ENCODE peak calls at places on chromosomes 13 and 19, in six cellular contexts. One of them, this sample, is unnamed. For H3K36me3, the result is how much of the 10 kb centered on the place peaks cover.

GRCh38 chr19:42199440-42200115 is 17.9 kb downstream of the DEDD2 start:
- DNase-seq in mesenchymal stem cell: no peak
- DNase-seq in psoas muscle: peak
- DNase-seq in kidney epithelial cell: no peak
- DNase-seq in H1: no peak
- DNase-seq in breast epithelium: no peak
- DNase-seq in this sample: no peak

GRCh38 chr13:91126806-91127205 is 220.7 kb upstream of the MIR17HG start:
- DNase-seq in H1: no peak
- DNase-seq in psoas muscle: no peak
- DNase-seq in mesenchymal stem cell: peak
- DNase-seq in breast epithelium: no peak
- DNase-seq in kidney epithelial cell: no peak
- DNase-seq in this sample: no peak

GRCh38 chr13:26051231-26052135 is at the start of gene SHISA2:
- DNase-seq in psoas muscle: peak
- DNase-seq in kidney epithelial cell: no peak
- DNase-seq in H1: peak
- DNase-seq in breast epithelium: no peak
- DNase-seq in mesenchymal stem cell: peak
- DNase-seq in this sample: peak

GRCh38 chr19:3227054-3227626 is 2.7 kb downstream of the CELF5 start:
- DNase-seq in kidney epithelial cell: no peak
- DNase-seq in breast epithelium: no peak
- DNase-seq in H1: no peak
- DNase-seq in mesenchymal stem cell: no peak
- DNase-seq in psoas muscle: no peak
- DNase-seq in this sample: no peak

GRCh38 chr13:66689037-66689619 is 541.0 kb downstream of the PCDH9 start:
- DNase-seq in kidney epithelial cell: no peak
- DNase-seq in H1: no peak
- DNase-seq in psoas muscle: no peak
- DNase-seq in mesenchymal stem cell: peak
- DNase-seq in breast epithelium: no peak
- DNase-seq in this sample: no peak

GRCh38 chr19:10744848-10745293 is 27.0 kb downstream of the DNM2 start:
- DNase-seq in psoas muscle: no peak
- DNase-seq in breast epithelium: no peak
- DNase-seq in H1: no peak
- DNase-seq in kidney epithelial cell: no peak
- DNase-seq in mesenchymal stem cell: no peak
- DNase-seq in this sample: no peak

GRCh38 chr13:94705081-94705751 is 7.1 kb downstream of the SOX21 start:
- DNase-seq in breast epithelium: no peak
- DNase-seq in kidney epithelial cell: no peak
- DNase-seq in mesenchymal stem cell: no peak
- DNase-seq in H1: peak
- DNase-seq in psoas muscle: no peak
- DNase-seq in this sample: no peak

GRCh38 chr19:2623743-2624142 is 78.8 kb downstream of the GNG7 start:
- DNase-seq in breast epithelium: no peak
- DNase-seq in kidney epithelial cell: no peak
- DNase-seq in psoas muscle: no peak
- DNase-seq in H1: no peak
- DNase-seq in mesenchymal stem cell: no peak
- DNase-seq in this sample: no peak

GRCh38 chr13:76383671-76384461 is 502.3 kb downstream of the KCTD12 start:
- DNase-seq in breast epithelium: no peak
- DNase-seq in H1: no peak
- DNase-seq in psoas muscle: no peak
- DNase-seq in mesenchymal stem cell: peak
- DNase-seq in kidney epithelial cell: peak
- DNase-seq in this sample: no peak

GRCh38 chr19:43667524-43668405 is 2.2 kb downstream of the PLAUR start:
- DNase-seq in mesenchymal stem cell: no peak
- DNase-seq in H1: peak
- DNase-seq in psoas muscle: peak
- DNase-seq in breast epithelium: no peak
- DNase-seq in kidney epithelial cell: no peak
- DNase-seq in this sample: peak

DNA sequence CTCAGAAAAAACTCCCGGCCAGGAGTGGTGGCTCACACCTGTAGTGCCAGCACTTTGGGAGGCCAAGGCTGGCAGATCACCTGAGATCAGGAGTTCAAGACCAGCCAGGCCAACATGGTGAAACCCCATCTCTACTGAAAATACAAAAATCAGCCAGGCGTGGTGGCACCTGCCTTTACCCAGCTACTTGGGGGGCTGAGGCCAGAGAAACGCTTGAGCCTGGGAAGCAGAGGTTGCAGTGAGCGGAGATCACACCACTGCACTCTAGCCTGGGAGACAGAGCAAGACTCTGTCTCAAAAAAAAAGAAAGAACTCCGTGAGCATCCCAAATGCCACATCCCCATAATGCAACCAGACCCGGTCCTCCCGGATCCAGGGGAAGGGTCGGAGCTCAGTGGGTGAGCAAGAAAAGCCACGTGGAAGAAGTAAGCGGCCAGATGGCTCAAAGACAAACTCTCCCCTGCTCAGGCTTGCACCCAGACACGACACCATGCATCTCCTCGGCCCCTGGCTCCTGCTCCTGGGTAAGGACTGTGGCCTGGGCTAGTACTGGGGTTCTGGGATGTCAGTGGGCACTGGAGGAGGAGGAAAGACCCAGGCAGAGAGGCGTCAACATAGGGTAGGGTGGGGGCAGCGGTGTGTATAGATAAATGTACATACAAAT is 2.7 kb downstream of the CD22 start:
- DNase-seq in psoas muscle: no peak
- DNase-seq in breast epithelium: no peak
- DNase-seq in H1: no peak
- DNase-seq in mesenchymal stem cell: no peak
- DNase-seq in kidney epithelial cell: no peak
- DNase-seq in this sample: no peak
- H3K4me3 ChIP-seq in psoas muscle: no peak
- H3K4me3 ChIP-seq in breast epithelium: no peak
- H3K4me3 ChIP-seq in H1: no peak
- H3K4me3 ChIP-seq in mesenchymal stem cell: no peak
- H3K4me3 ChIP-seq in kidney epithelial cell: no peak
- H3K4me3 ChIP-seq in this sample: no peak

DNA sequence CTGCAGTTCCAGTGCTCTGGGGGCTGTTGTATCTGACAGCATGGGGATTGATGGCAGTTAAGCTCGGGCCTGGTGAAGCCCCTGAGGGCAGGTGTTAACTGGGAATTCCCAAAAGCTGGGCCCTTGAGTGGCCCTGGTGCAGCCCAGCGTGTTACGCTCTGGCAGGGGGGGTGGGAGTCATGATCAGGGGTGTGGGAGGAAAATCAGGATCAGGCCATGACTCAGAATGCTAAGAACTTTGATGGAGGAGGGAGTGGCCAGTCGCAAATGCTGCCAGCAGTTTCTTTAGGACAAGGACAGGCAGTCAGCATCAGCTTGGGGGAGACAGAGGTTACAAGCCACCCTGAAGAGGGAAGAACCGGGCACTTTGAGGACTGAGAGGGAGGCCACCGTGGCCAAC is 19.6 kb downstream of the AP2A1 start:
- DNase-seq in breast epithelium: no peak
- DNase-seq in psoas muscle: no peak
- DNase-seq in kidney epithelial cell: peak
- DNase-seq in mesenchymal stem cell: peak
- DNase-seq in H1: no peak
- DNase-seq in this sample: no peak
- H3K36me3 ChIP-seq in breast epithelium: under half
- H3K36me3 ChIP-seq in psoas muscle: half or more
- H3K36me3 ChIP-seq in kidney epithelial cell: under half
- H3K36me3 ChIP-seq in mesenchymal stem cell: half or more
- H3K36me3 ChIP-seq in H1: under half
- H3K36me3 ChIP-seq in this sample: under half

GRCh38 chr19:947707-948533 is 22.1 kb downstream of the ARID3A start:
- DNase-seq in psoas muscle: peak
- DNase-seq in breast epithelium: no peak
- DNase-seq in mesenchymal stem cell: no peak
- DNase-seq in kidney epithelial cell: no peak
- DNase-seq in H1: no peak
- DNase-seq in this sample: no peak

GRCh38 chr19:948842-949496 is 23.1 kb downstream of the ARID3A start:
- DNase-seq in psoas muscle: no peak
- DNase-seq in H1: no peak
- DNase-seq in kidney epithelial cell: no peak
- DNase-seq in breast epithelium: no peak
- DNase-seq in mesenchymal stem cell: no peak
- DNase-seq in this sample: no peak

GRCh38 chr19:952049-952679 is 26.3 kb downstream of the ARID3A start:
- DNase-seq in H1: no peak
- DNase-seq in mesenchymal stem cell: no peak
- DNase-seq in breast epithelium: no peak
- DNase-seq in psoas muscle: no peak
- DNase-seq in kidney epithelial cell: no peak
- DNase-seq in this sample: no peak

GRCh38 chr19:952680-953500 is 27.1 kb downstream of the ARID3A start:
- DNase-seq in H1: no peak
- DNase-seq in kidney epithelial cell: no peak
- DNase-seq in breast epithelium: no peak
- DNase-seq in mesenchymal stem cell: peak
- DNase-seq in psoas muscle: no peak
- DNase-seq in this sample: no peak

DNA sequence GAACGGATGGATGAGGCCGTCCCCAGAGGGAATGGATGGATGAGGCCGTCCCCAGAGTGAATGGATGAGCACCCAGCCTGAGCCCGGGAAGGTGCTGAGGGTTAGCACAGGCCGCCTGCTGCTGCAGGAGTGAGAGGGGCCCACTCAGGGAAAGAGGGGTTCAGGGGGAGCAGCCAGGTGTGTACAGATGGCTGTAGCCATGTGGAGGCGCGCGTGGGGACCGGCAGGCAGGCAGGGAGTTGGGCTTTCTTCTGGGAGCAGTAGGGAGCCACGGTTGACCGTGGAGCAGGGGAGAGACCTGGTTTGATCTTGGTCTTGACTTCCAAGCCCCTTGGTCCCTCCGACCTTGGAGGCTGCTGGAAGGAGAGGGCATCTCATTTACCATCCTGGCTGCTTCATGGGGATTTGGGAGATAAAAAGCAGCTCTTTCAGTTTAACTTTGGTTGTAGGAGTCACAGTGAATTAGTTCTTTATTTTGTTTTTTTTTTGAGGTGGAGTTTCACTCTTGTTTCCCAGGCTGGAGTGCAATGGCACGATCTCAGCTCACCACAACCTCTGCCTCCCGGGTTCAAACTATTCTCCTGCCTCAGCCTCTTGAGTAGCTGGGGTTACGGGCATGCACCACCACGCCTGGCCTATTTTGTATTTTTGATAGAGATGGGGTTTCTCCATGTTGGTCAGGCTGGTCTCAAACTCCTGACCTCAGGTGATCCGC is 24.7 kb downstream of the ARID3A start:
- DNase-seq in psoas muscle: no peak
- DNase-seq in kidney epithelial cell: no peak
- DNase-seq in mesenchymal stem cell: no peak
- DNase-seq in H1: no peak
- DNase-seq in breast epithelium: no peak
- DNase-seq in this sample: no peak
- H3K4me3 ChIP-seq in psoas muscle: no peak
- H3K4me3 ChIP-seq in kidney epithelial cell: no peak
- H3K4me3 ChIP-seq in mesenchymal stem cell: no peak
- H3K4me3 ChIP-seq in H1: no peak
- H3K4me3 ChIP-seq in breast epithelium: no peak
- H3K4me3 ChIP-seq in this sample: no peak

DNA sequence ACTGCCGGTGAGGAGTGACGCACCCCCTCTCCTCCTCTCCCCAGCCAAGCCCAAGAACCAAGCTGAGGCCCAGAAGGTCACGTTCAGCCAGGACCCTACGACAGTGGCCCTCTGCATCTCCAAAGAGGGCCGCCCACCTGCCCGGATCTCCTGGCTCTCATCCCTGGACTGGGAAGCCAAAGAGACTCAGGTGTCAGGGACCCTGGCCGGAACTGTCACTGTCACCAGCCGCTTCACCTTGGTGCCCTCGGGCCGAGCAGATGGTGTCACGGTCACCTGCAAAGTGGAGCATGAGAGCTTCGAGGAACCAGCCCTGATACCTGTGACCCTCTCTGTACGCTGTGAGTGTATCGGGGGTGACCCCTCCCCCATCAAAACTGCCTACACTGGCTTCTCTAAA is 19.2 kb upstream of the TOMM40 start:
- DNase-seq in H1: no peak
- DNase-seq in breast epithelium: no peak
- DNase-seq in psoas muscle: no peak
- DNase-seq in mesenchymal stem cell: no peak
- DNase-seq in kidney epithelial cell: no peak
- DNase-seq in this sample: no peak
- H3K36me3 ChIP-seq in H1: under half
- H3K36me3 ChIP-seq in breast epithelium: under half
- H3K36me3 ChIP-seq in psoas muscle: half or more
- H3K36me3 ChIP-seq in mesenchymal stem cell: half or more
- H3K36me3 ChIP-seq in kidney epithelial cell: under half
- H3K36me3 ChIP-seq in this sample: under half

GRCh38 chr19:38385804-38386257 is 2.0 kb downstream of the GGN start:
- DNase-seq in H1: no peak
- DNase-seq in kidney epithelial cell: no peak
- DNase-seq in psoas muscle: peak
- DNase-seq in breast epithelium: no peak
- DNase-seq in mesenchymal stem cell: no peak
- DNase-seq in this sample: no peak
- H3K4me3 ChIP-seq in H1: peak
- H3K4me3 ChIP-seq in kidney epithelial cell: no peak
- H3K4me3 ChIP-seq in psoas muscle: no peak
- H3K4me3 ChIP-seq in breast epithelium: no peak
- H3K4me3 ChIP-seq in mesenchymal stem cell: no peak
- H3K4me3 ChIP-seq in this sample: no peak

GRCh38 chr13:36082396-36082795 is 48.8 kb downstream of the DCLK1 start:
- DNase-seq in H1: no peak
- DNase-seq in breast epithelium: no peak
- DNase-seq in psoas muscle: no peak
- DNase-seq in mesenchymal stem cell: no peak
- DNase-seq in kidney epithelial cell: no peak
- DNase-seq in this sample: no peak
- H3K36me3 ChIP-seq in H1: under half
- H3K36me3 ChIP-seq in breast epithelium: under half
- H3K36me3 ChIP-seq in psoas muscle: under half
- H3K36me3 ChIP-seq in mesenchymal stem cell: under half
- H3K36me3 ChIP-seq in kidney epithelial cell: under half
- H3K36me3 ChIP-seq in this sample: under half

GRCh38 chr13:20461481-20461859 is 64.2 kb downstream of the CRYL1 start:
- DNase-seq in H1: no peak
- DNase-seq in kidney epithelial cell: peak
- DNase-seq in psoas muscle: no peak
- DNase-seq in mesenchymal stem cell: peak
- DNase-seq in breast epithelium: no peak
- DNase-seq in this sample: no peak

GRCh38 chr13:20460744-20461143 is 64.9 kb downstream of the CRYL1 start:
- DNase-seq in psoas muscle: no peak
- DNase-seq in kidney epithelial cell: no peak
- DNase-seq in mesenchymal stem cell: no peak
- DNase-seq in breast epithelium: no peak
- DNase-seq in H1: no peak
- DNase-seq in this sample: no peak

GRCh38 chr13:20462921-20463320 is 62.7 kb downstream of the CRYL1 start:
- DNase-seq in breast epithelium: no peak
- DNase-seq in mesenchymal stem cell: no peak
- DNase-seq in H1: no peak
- DNase-seq in psoas muscle: no peak
- DNase-seq in kidney epithelial cell: no peak
- DNase-seq in this sample: no peak

GRCh38 chr13:20461860-20462532 is 63.7 kb downstream of the CRYL1 start:
- DNase-seq in kidney epithelial cell: no peak
- DNase-seq in H1: no peak
- DNase-seq in psoas muscle: no peak
- DNase-seq in breast epithelium: no peak
- DNase-seq in mesenchymal stem cell: no peak
- DNase-seq in this sample: no peak

GRCh38 chr13:20462533-20462915 is 63.1 kb downstream of the CRYL1 start:
- DNase-seq in mesenchymal stem cell: no peak
- DNase-seq in psoas muscle: no peak
- DNase-seq in kidney epithelial cell: no peak
- DNase-seq in breast epithelium: no peak
- DNase-seq in H1: no peak
- DNase-seq in this sample: no peak
- H3K4me3 ChIP-seq in mesenchymal stem cell: no peak
- H3K4me3 ChIP-seq in psoas muscle: no peak
- H3K4me3 ChIP-seq in kidney epithelial cell: no peak
- H3K4me3 ChIP-seq in breast epithelium: no peak
- H3K4me3 ChIP-seq in H1: no peak
- H3K4me3 ChIP-seq in this sample: no peak